ENCODE peak calls at places on chromosomes 6 and 20, in six cellular contexts. K is nucleus accumbens, J is Ammon's horn, O is anterior cingulate cortex, M is neural progenitor cell, N is ELF-1. Q is an unnamed sample.

GRCh38 chr20:13082366-13082765 is 73.6 kb downstream of the SPTLC3 start:
- DNase-seq in N (no peak), O (no peak), K (no peak), M (no peak), J (no peak), Q (no peak)

GRCh38 chr6:167856999-167857660 is 30.4 kb downstream of the AFDN start:
- DNase-seq in K (no peak), O (no peak), N (no peak), J (no peak), M (no peak), Q (no peak)

GRCh38 chr20:18957328-18957727 is 143.7 kb downstream of the SCP2D1 start:
- DNase-seq in K (no peak), J (no peak), M (no peak), N (no peak), O (no peak), Q (no peak)

GRCh38 chr6:139131736-139132285 is 3.1 kb upstream of the HECA start:
- DNase-seq in O (no peak), M (no peak), J (peak), N (no peak), K (no peak), Q (no peak)

GRCh38 chr6:99446076-99446475 is 21.0 kb upstream of the PNISR start:
- DNase-seq in K (no peak), O (peak), M (no peak), N (no peak), J (peak), Q (no peak)

GRCh38 chr6:29602564-29603361 is 17.8 kb downstream of the OR2H2 start:
- DNase-seq in N (peak), J (peak), K (peak), O (no peak), M (peak), Q (peak)

GRCh38 chr6:163333686-163334085 is 80.8 kb upstream of the QKI start:
- DNase-seq in J (no peak), M (no peak), N (no peak), O (no peak), K (no peak), Q (no peak)

GRCh38 chr6:108123946-108124345 is 41.9 kb upstream of the NR2E1 start:
- DNase-seq in K (no peak), M (peak), J (no peak), N (peak), O (no peak), Q (peak)

GRCh38 chr6:140854363-140854762 is 1278.4 kb upstream of the GJE1 start:
- DNase-seq in N (no peak), M (no peak), K (no peak), O (no peak), J (no peak), Q (no peak)

Q was measured in H7.